ENCODE peak calls at places on chromosomes 13 and 19, in ten cellular contexts. Z, M, O, H, W, F, P, E, U and G are unnamed samples.
A peak's percentile ranks its signal among the peaks of the same experiment; 100 is the strongest.

GRCh38 chr19:17209126-17210036 is 5.8 kb upstream of the USE1 start:
- DNase-seq in P (no peak), H (peak; percentile 66), M (peak; percentile 42), E (peak; percentile 63), O (no peak), W (peak; percentile 67), Z (no peak), U (no peak), F (no peak), G (no peak)

GRCh38 chr19:14127176-14127575 is 9.2 kb downstream of the ASF1B start:
- DNase-seq in O (peak; percentile 68), H (no peak), F (no peak), Z (no peak), E (no peak), U (no peak), M (no peak), W (no peak), P (no peak), G (no peak)

GRCh38 chr13:113337556-113337955 is 26.4 kb downstream of the GRTP1 start:
- DNase-seq in O (no peak), U (no peak), W (no peak), E (no peak), F (peak; percentile 74), Z (no peak), H (no peak), M (no peak), P (no peak), G (no peak)

GRCh38 chr19:45789035-45789786 is 3.4 kb downstream of the DMWD start:
- DNase-seq in M (no peak), U (no peak), H (no peak), F (no peak), E (no peak), Z (no peak), O (peak; percentile 55), W (no peak), P (no peak), G (no peak)

GRCh38 chr13:96229356-96229755 is 139.4 kb downstream of the HS6ST3 start:
- DNase-seq in Z (no peak), H (no peak), W (no peak), M (no peak), O (no peak), F (no peak), P (no peak), U (no peak), E (no peak), G (no peak)

GRCh38 chr19:47390533-47391488 is 28.5 kb downstream of the MEIS3 start:
- DNase-seq in E (no peak), O (no peak), W (no peak), H (no peak), F (no peak), M (no peak), U (no peak), Z (no peak), P (no peak), G (no peak)

GRCh38 chr19:19110410-19111137 is 27.7 kb downstream of the TMEM161A start:
- DNase-seq in P (no peak), Z (no peak), F (peak; percentile 92), U (no peak), H (peak; percentile 33), E (no peak), M (no peak), W (peak; percentile 49), O (no peak), G (no peak)

GRCh38 chr13:20461481-20461859 is 64.2 kb downstream of the CRYL1 start:
- DNase-seq in Z (no peak), H (no peak), W (no peak), E (peak; percentile 66), O (no peak), F (no peak), P (no peak), M (no peak), U (peak; percentile 64), G (no peak)

GRCh38 chr19:6287269-6287885 is 7.6 kb upstream of the MLLT1 start:
- DNase-seq in F (peak; percentile 43), M (no peak), U (no peak), W (no peak), H (no peak), O (no peak), P (no peak), Z (no peak), E (no peak), G (no peak)

GRCh38 chr13:114313061-114313860 is 1.0 kb upstream of the CHAMP1 start:
- DNase-seq in Z (no peak), W (peak; percentile 64), M (no peak), F (peak; percentile 79), E (peak; percentile 30), U (no peak), H (no peak), P (no peak), O (no peak), G (no peak)

GRCh38 chr13:99981115-99982020 is at the start of gene ZIC2:
- DNase-seq in U (no peak), P (no peak), M (no peak), F (peak; percentile 80), E (peak; percentile 54), O (no peak), Z (peak; percentile 62), H (no peak), W (peak; percentile 56), G (no peak)

GRCh38 chr13:76816394-76816793 is 69.8 kb downstream of the KCTD12 start:
- DNase-seq in U (no peak), M (no peak), F (peak; percentile 90), P (no peak), H (no peak), Z (no peak), E (no peak), O (no peak), W (no peak), G (no peak)

GRCh38 chr13:45209229-45209628 is 8.4 kb upstream of the KCTD4 start:
- DNase-seq in U (no peak), E (no peak), P (no peak), M (no peak), W (no peak), Z (no peak), F (no peak), O (no peak), H (no peak), G (no peak)

GRCh38 chr19:11168568-11168967 is 13.0 kb upstream of the SPC24 start:
- DNase-seq in U (peak; percentile 94), F (no peak), M (no peak), W (no peak), Z (no peak), E (peak; percentile 99), H (peak; percentile 85), O (no peak), P (no peak), G (no peak)

GRCh38 chr13:113305208-113305607 is 8.2 kb downstream of the LAMP1 start:
- DNase-seq in W (no peak), U (peak; percentile 38), H (peak; percentile 51), O (no peak), Z (no peak), F (peak; percentile 71), E (peak; percentile 38), M (no peak), P (no peak), G (no peak)

GRCh38 chr13:49549289-49549688 is 36.1 kb downstream of the RCBTB1 start:
- DNase-seq in P (no peak), E (no peak), M (no peak), W (no peak), Z (no peak), H (no peak), U (no peak), O (no peak), F (no peak), G (no peak)

GRCh38 chr13:26590951-26591350 is 33.5 kb downstream of the WASF3 start:
- DNase-seq in E (no peak), W (no peak), F (no peak), M (no peak), P (no peak), O (no peak), H (no peak), Z (no peak), U (no peak), G (no peak)

GRCh38 chr19:45020071-45020470 is 18.8 kb upstream of the CLASRP start:
- DNase-seq in Z (no peak), U (no peak), E (no peak), H (no peak), M (no peak), W (no peak), P (no peak), F (no peak), O (no peak), G (no peak)

GRCh38 chr19:35216833-35217707 is 11.5 kb downstream of the FAM187B start:
- DNase-seq in O (no peak), Z (no peak), W (peak; percentile 50), M (no peak), U (no peak), F (no peak), P (peak; percentile 52), E (no peak), H (no peak), G (peak; percentile 28)

GRCh38 chr13:113926301-113926761 is 47.5 kb downstream of the C13orf46 start:
- DNase-seq in F (peak; percentile 63), E (no peak), W (peak; percentile 8), P (peak; percentile 23), O (peak; percentile 15), M (no peak), H (no peak), U (no peak), Z (no peak), G (no peak)

GRCh38 chr13:110759710-110760109 is 46.2 kb downstream of the ING1 start:
- DNase-seq in O (no peak), F (no peak), M (no peak), W (no peak), U (no peak), Z (no peak), P (no peak), H (peak; percentile 27), E (peak; percentile 47), G (no peak)

GRCh38 chr13:20258208-20258962 is 26.3 kb upstream of the GJB6 start:
- DNase-seq in Z (no peak), M (no peak), E (no peak), W (no peak), H (no peak), F (no peak), P (no peak), O (no peak), U (peak; percentile 39), G (no peak)

GRCh38 chr13:98239156-98240076 is 62.3 kb upstream of the RNF113B start:
- DNase-seq in P (no peak), Z (no peak), O (no peak), E (no peak), M (no peak), U (no peak), H (no peak), W (no peak), F (no peak), G (no peak)

GRCh38 chr19:54156490-54156889 is 3.0 kb downstream of the LENG1 start:
- DNase-seq in M (no peak), O (no peak), F (no peak), Z (no peak), U (no peak), E (no peak), W (no peak), P (no peak), H (no peak), G (no peak)

GRCh38 chr19:11405846-11406643 is 13.1 kb downstream of the RGL3 start:
- DNase-seq in E (no peak), P (no peak), O (no peak), H (no peak), F (no peak), U (no peak), Z (no peak), M (no peak), W (peak; percentile 57), G (no peak)

GRCh38 chr13:102978168-102978567 is 88.0 kb downstream of the SLC10A2 start:
- DNase-seq in W (no peak), Z (no peak), U (no peak), F (no peak), E (peak; percentile 18), M (no peak), H (peak; percentile 14), O (no peak), P (no peak), G (no peak)

GRCh38 chr13:22111961-22112360 is 441.1 kb downstream of the FGF9 start:
- DNase-seq in H (no peak), O (no peak), U (no peak), E (no peak), W (no peak), Z (no peak), M (no peak), F (no peak), P (no peak), G (no peak)

GRCh38 chr13:51663980-51664957 is 80.0 kb downstream of the WDFY2 start:
- DNase-seq in M (no peak), P (no peak), E (peak; percentile 51), O (peak; percentile 20), F (no peak), Z (no peak), W (no peak), H (no peak), U (no peak), G (no peak)